ENCODE peak calls at places on chromosome 16, in six cellular contexts. One of them, this sample, is unnamed. For H3K4me1, the result is how much of the 10 kb centered on the place peaks cover.

GRCh38 chr16:66481081-66481942 is 54.2 kb downstream of the BEAN1 start:
- DNase-seq in A549: no peak
- DNase-seq in upper lobe of right lung: no peak
- DNase-seq in right lobe of liver: peak
- DNase-seq in aorta: no peak
- DNase-seq in ovary: peak
- DNase-seq in this sample: no peak

GRCh38 chr16:50697881-50698767 is 4.7 kb downstream of the NOD2 start:
- DNase-seq in A549: no peak
- DNase-seq in upper lobe of right lung: no peak
- DNase-seq in right lobe of liver: peak
- DNase-seq in aorta: peak
- DNase-seq in ovary: peak
- DNase-seq in this sample: no peak

GRCh38 chr16:30369938-30370443 is 303 bp downstream of the TBC1D10B start:
- DNase-seq in A549: no peak
- DNase-seq in upper lobe of right lung: no peak
- DNase-seq in right lobe of liver: no peak
- DNase-seq in aorta: no peak
- DNase-seq in ovary: no peak
- DNase-seq in this sample: no peak

GRCh38 chr16:74297296-74297665 is 667 bp downstream of the PSMD7 start:
- DNase-seq in A549: no peak
- DNase-seq in upper lobe of right lung: no peak
- DNase-seq in right lobe of liver: no peak
- DNase-seq in aorta: no peak
- DNase-seq in ovary: no peak
- DNase-seq in this sample: no peak

GRCh38 chr16:49700928-49701685 is 154.8 kb downstream of the ZNF423 start:
- DNase-seq in A549: no peak
- DNase-seq in upper lobe of right lung: no peak
- DNase-seq in right lobe of liver: no peak
- DNase-seq in aorta: no peak
- DNase-seq in ovary: peak
- DNase-seq in this sample: no peak

GRCh38 chr16:2208308-2208707 is 2.4 kb downstream of the BRICD5 start:
- DNase-seq in A549: no peak
- DNase-seq in upper lobe of right lung: no peak
- DNase-seq in right lobe of liver: no peak
- DNase-seq in aorta: no peak
- DNase-seq in ovary: no peak
- DNase-seq in this sample: peak

GRCh38 chr16:87100306-87101058 is 216.7 kb downstream of the C16orf95 start:
- DNase-seq in A549: no peak
- DNase-seq in upper lobe of right lung: no peak
- DNase-seq in right lobe of liver: no peak
- DNase-seq in aorta: no peak
- DNase-seq in ovary: no peak
- DNase-seq in this sample: no peak

GRCh38 chr16:83900611-83901010 is 1.7 kb downstream of the MLYCD start:
- DNase-seq in A549: no peak
- DNase-seq in upper lobe of right lung: no peak
- DNase-seq in right lobe of liver: no peak
- DNase-seq in aorta: no peak
- DNase-seq in ovary: no peak
- DNase-seq in this sample: no peak

GRCh38 chr16:72362972-72363371 is 191.0 kb upstream of the PMFBP1 start:
- DNase-seq in A549: no peak
- DNase-seq in upper lobe of right lung: no peak
- DNase-seq in right lobe of liver: no peak
- DNase-seq in aorta: no peak
- DNase-seq in ovary: no peak
- DNase-seq in this sample: no peak

GRCh38 chr16:11260596-11260966 is 4.6 kb upstream of the SOCS1 start:
- DNase-seq in A549: no peak
- DNase-seq in upper lobe of right lung: no peak
- DNase-seq in right lobe of liver: no peak
- DNase-seq in aorta: no peak
- DNase-seq in ovary: no peak
- DNase-seq in this sample: no peak

GRCh38 chr16:12436201-12436657 is 367.5 kb downstream of the CPPED1 start:
- DNase-seq in A549: no peak
- DNase-seq in upper lobe of right lung: no peak
- DNase-seq in right lobe of liver: no peak
- DNase-seq in aorta: no peak
- DNase-seq in ovary: no peak
- DNase-seq in this sample: no peak

GRCh38 chr16:19290860-19291259 is 5.3 kb downstream of the CLEC19A start:
- DNase-seq in A549: no peak
- DNase-seq in upper lobe of right lung: no peak
- DNase-seq in right lobe of liver: no peak
- DNase-seq in aorta: no peak
- DNase-seq in ovary: no peak
- DNase-seq in this sample: no peak

GRCh38 chr16:79988721-79989220 is 388.2 kb upstream of the MAF start:
- DNase-seq in A549: no peak
- DNase-seq in upper lobe of right lung: no peak
- DNase-seq in right lobe of liver: no peak
- DNase-seq in aorta: no peak
- DNase-seq in ovary: no peak
- DNase-seq in this sample: no peak

GRCh38 chr16:79995315-79995714 is 394.8 kb upstream of the MAF start:
- DNase-seq in A549: no peak
- DNase-seq in upper lobe of right lung: no peak
- DNase-seq in right lobe of liver: no peak
- DNase-seq in aorta: no peak
- DNase-seq in ovary: no peak
- DNase-seq in this sample: no peak

GRCh38 chr16:79993810-79994209 is 393.3 kb upstream of the MAF start:
- DNase-seq in A549: no peak
- DNase-seq in upper lobe of right lung: no peak
- DNase-seq in right lobe of liver: no peak
- DNase-seq in aorta: no peak
- DNase-seq in ovary: no peak
- DNase-seq in this sample: no peak

GRCh38 chr16:79994413-79994812 is 393.9 kb upstream of the MAF start:
- DNase-seq in A549: no peak
- DNase-seq in upper lobe of right lung: no peak
- DNase-seq in right lobe of liver: no peak
- DNase-seq in aorta: no peak
- DNase-seq in ovary: no peak
- DNase-seq in this sample: no peak

DNA sequence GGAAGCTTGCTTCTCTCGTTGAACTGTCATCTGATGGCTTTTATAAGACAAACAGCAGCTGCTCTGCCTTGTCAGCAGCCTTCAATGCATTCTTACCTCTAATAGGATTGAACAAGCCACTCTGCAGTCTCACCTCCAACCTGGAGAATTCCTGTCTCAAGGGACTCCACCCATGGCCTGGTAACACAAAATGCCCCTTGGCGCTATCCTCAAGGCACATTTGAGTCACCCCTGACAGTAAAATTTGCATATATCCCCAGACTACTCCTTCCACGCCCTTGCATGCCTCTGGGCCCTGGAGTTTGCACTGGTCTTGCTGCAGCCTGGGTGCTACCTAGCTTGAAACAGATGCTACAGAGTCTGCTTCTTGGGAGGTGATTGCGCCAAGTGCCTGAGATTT is 391.4 kb upstream of the MAF start:
- DNase-seq in A549: no peak
- DNase-seq in upper lobe of right lung: no peak
- DNase-seq in right lobe of liver: no peak
- DNase-seq in aorta: no peak
- DNase-seq in ovary: no peak
- DNase-seq in this sample: no peak
- H3K4me1 ChIP-seq in A549: under half
- H3K4me1 ChIP-seq in upper lobe of right lung: under half
- H3K4me1 ChIP-seq in right lobe of liver: under half
- H3K4me1 ChIP-seq in aorta: under half
- H3K4me1 ChIP-seq in ovary: under half
- H3K4me1 ChIP-seq in this sample: under half

GRCh38 chr16:81830845-81831600 is 51.9 kb downstream of the PLCG2 start:
- DNase-seq in A549: no peak
- DNase-seq in upper lobe of right lung: no peak
- DNase-seq in right lobe of liver: no peak
- DNase-seq in aorta: no peak
- DNase-seq in ovary: no peak
- DNase-seq in this sample: no peak
- H3K27ac ChIP-seq in A549: no peak
- H3K27ac ChIP-seq in upper lobe of right lung: no peak
- H3K27ac ChIP-seq in right lobe of liver: no peak
- H3K27ac ChIP-seq in aorta: no peak
- H3K27ac ChIP-seq in ovary: no peak
- H3K27ac ChIP-seq in this sample: peak

GRCh38 chr16:85561248-85562101 is 51.6 kb upstream of the GSE1 start:
- DNase-seq in A549: no peak
- DNase-seq in upper lobe of right lung: no peak
- DNase-seq in right lobe of liver: no peak
- DNase-seq in aorta: no peak
- DNase-seq in ovary: no peak
- DNase-seq in this sample: no peak
- H3K4me1 ChIP-seq in A549: under half
- H3K4me1 ChIP-seq in upper lobe of right lung: half or more
- H3K4me1 ChIP-seq in right lobe of liver: under half
- H3K4me1 ChIP-seq in aorta: under half
- H3K4me1 ChIP-seq in ovary: under half
- H3K4me1 ChIP-seq in this sample: half or more

DNA sequence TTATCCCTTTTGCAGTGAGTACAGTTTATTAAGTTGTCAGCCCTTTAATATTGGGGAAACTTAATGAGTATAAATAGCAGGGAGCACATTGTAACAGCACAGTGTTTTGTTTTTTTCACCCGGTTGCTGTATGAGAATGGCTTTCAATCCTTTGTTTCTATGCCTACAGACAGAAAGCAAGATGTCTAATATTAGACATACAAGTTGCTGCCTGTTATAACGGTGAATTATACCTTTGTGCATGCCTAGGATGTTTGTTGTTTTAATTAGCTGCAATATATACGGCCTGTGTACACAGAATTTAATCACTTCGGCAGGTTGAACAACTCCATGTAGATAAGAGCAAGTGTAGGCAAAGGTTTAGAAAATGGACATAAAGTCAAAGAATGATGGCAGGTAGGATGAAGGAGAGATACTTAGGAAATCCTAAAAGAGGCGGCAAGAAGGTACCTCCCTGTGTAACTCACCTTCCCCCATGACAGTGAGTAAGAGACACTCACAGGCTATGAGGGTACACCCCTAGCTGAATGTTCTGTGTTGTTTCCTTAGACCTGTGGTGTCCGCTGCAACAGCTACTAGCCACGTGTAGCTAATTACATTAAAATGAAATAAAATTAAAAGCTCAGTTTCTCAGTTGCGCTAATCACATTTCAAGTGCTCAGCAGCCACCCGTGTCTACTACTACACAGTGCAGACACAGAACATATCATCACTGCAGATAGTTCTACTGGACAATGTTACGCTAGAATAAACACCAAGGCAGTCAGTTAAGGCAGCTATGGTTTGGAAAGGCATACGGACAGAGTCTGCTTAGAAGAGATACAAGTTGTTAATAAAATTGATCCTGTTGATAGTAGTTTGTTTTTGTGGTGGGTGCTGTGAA is 10.9 kb downstream of the SLC7A6OS start:
- DNase-seq in A549: no peak
- DNase-seq in upper lobe of right lung: peak
- DNase-seq in right lobe of liver: no peak
- DNase-seq in aorta: no peak
- DNase-seq in ovary: no peak
- DNase-seq in this sample: no peak
- H3K27ac ChIP-seq in A549: no peak
- H3K27ac ChIP-seq in upper lobe of right lung: no peak
- H3K27ac ChIP-seq in right lobe of liver: no peak
- H3K27ac ChIP-seq in aorta: no peak
- H3K27ac ChIP-seq in ovary: no peak
- H3K27ac ChIP-seq in this sample: no peak

GRCh38 chr16:24995033-24995432 is 20.1 kb downstream of the ARHGAP17 start:
- DNase-seq in A549: no peak
- DNase-seq in upper lobe of right lung: no peak
- DNase-seq in right lobe of liver: no peak
- DNase-seq in aorta: no peak
- DNase-seq in ovary: no peak
- DNase-seq in this sample: no peak

GRCh38 chr16:24995469-24995868 is 19.7 kb downstream of the ARHGAP17 start:
- DNase-seq in A549: peak
- DNase-seq in upper lobe of right lung: no peak
- DNase-seq in right lobe of liver: no peak
- DNase-seq in aorta: no peak
- DNase-seq in ovary: no peak
- DNase-seq in this sample: no peak

GRCh38 chr16:24996301-24996700 is 18.9 kb downstream of the ARHGAP17 start:
- DNase-seq in A549: no peak
- DNase-seq in upper lobe of right lung: no peak
- DNase-seq in right lobe of liver: no peak
- DNase-seq in aorta: no peak
- DNase-seq in ovary: no peak
- DNase-seq in this sample: no peak

GRCh38 chr16:24992696-24993095 is 22.5 kb downstream of the ARHGAP17 start:
- DNase-seq in A549: no peak
- DNase-seq in upper lobe of right lung: no peak
- DNase-seq in right lobe of liver: no peak
- DNase-seq in aorta: no peak
- DNase-seq in ovary: no peak
- DNase-seq in this sample: no peak

GRCh38 chr16:24993722-24994686 is 21.2 kb downstream of the ARHGAP17 start:
- DNase-seq in A549: peak
- DNase-seq in upper lobe of right lung: no peak
- DNase-seq in right lobe of liver: no peak
- DNase-seq in aorta: no peak
- DNase-seq in ovary: no peak
- DNase-seq in this sample: no peak
- H3K4me1 ChIP-seq in A549: under half
- H3K4me1 ChIP-seq in upper lobe of right lung: under half
- H3K4me1 ChIP-seq in right lobe of liver: under half
- H3K4me1 ChIP-seq in aorta: under half
- H3K4me1 ChIP-seq in ovary: under half
- H3K4me1 ChIP-seq in this sample: half or more

GRCh38 chr16:89909777-89910716 is 8.6 kb upstream of the MC1R start:
- DNase-seq in A549: peak
- DNase-seq in upper lobe of right lung: peak
- DNase-seq in right lobe of liver: peak
- DNase-seq in aorta: peak
- DNase-seq in ovary: peak
- DNase-seq in this sample: peak
- H3K27ac ChIP-seq in A549: no peak
- H3K27ac ChIP-seq in upper lobe of right lung: no peak
- H3K27ac ChIP-seq in right lobe of liver: no peak
- H3K27ac ChIP-seq in aorta: no peak
- H3K27ac ChIP-seq in ovary: peak
- H3K27ac ChIP-seq in this sample: no peak